ENCODE peak calls at places on chromosomes 11 and 22, in five cellular contexts. One of them, this sample, is unnamed.

GRCh38 chr11:112459001-112459400 is 198.3 kb upstream of the PLET1 start:
- DNase-seq in IMR-90: no peak
- DNase-seq in adrenal gland: no peak
- DNase-seq in left ventricle myocardium inferior: no peak
- DNase-seq in PC-3: no peak
- DNase-seq in this sample: no peak

GRCh38 chr11:126163074-126163700 is 48.3 kb downstream of the RPUSD4 start:
- DNase-seq in IMR-90: peak; percentile 96
- DNase-seq in adrenal gland: peak; percentile 24
- DNase-seq in left ventricle myocardium inferior: no peak
- DNase-seq in PC-3: peak; percentile 39
- DNase-seq in this sample: no peak

GRCh38 chr11:115348404-115348803 is 155.8 kb downstream of the CADM1 start:
- DNase-seq in left ventricle myocardium inferior: no peak
- DNase-seq in IMR-90: no peak
- DNase-seq in PC-3: no peak
- DNase-seq in adrenal gland: no peak
- DNase-seq in this sample: no peak

GRCh38 chr11:69700278-69701140 is 3.3 kb downstream of the FGF19 start:
- DNase-seq in PC-3: peak; percentile 67
- DNase-seq in IMR-90: peak; percentile 75
- DNase-seq in adrenal gland: peak; percentile 83
- DNase-seq in left ventricle myocardium inferior: peak; percentile 78
- DNase-seq in this sample: peak; percentile 72

GRCh38 chr11:109733245-109733644 is 311.3 kb downstream of the C11orf87 start:
- DNase-seq in adrenal gland: no peak
- DNase-seq in IMR-90: peak; percentile 52
- DNase-seq in PC-3: peak; percentile 62
- DNase-seq in left ventricle myocardium inferior: no peak
- DNase-seq in this sample: no peak

GRCh38 chr11:35099278-35100018 is 39.5 kb upstream of the CD44 start:
- DNase-seq in left ventricle myocardium inferior: no peak
- DNase-seq in PC-3: peak; percentile 52
- DNase-seq in adrenal gland: no peak
- DNase-seq in IMR-90: peak; percentile 69
- DNase-seq in this sample: no peak

GRCh38 chr11:90698238-90698637 is 475.4 kb upstream of the CHORDC1 start:
- DNase-seq in adrenal gland: no peak
- DNase-seq in IMR-90: no peak
- DNase-seq in PC-3: no peak
- DNase-seq in left ventricle myocardium inferior: no peak
- DNase-seq in this sample: no peak

GRCh38 chr11:34850339-34850738 is 65.8 kb downstream of the APIP start:
- DNase-seq in IMR-90: no peak
- DNase-seq in PC-3: peak; percentile 46
- DNase-seq in left ventricle myocardium inferior: no peak
- DNase-seq in adrenal gland: no peak
- DNase-seq in this sample: no peak

GRCh38 chr11:10529279-10529678 is 11.7 kb downstream of the RNF141 start:
- DNase-seq in adrenal gland: no peak
- DNase-seq in IMR-90: peak; percentile 78
- DNase-seq in PC-3: no peak
- DNase-seq in left ventricle myocardium inferior: no peak
- DNase-seq in this sample: no peak

GRCh38 chr11:85414175-85414574 is 213.0 kb downstream of the DLG2 start:
- DNase-seq in IMR-90: no peak
- DNase-seq in left ventricle myocardium inferior: no peak
- DNase-seq in PC-3: no peak
- DNase-seq in adrenal gland: no peak
- DNase-seq in this sample: no peak

GRCh38 chr11:121048464-121049233 is 24.7 kb downstream of the TBCEL start:
- DNase-seq in IMR-90: peak; percentile 34
- DNase-seq in left ventricle myocardium inferior: no peak
- DNase-seq in adrenal gland: no peak
- DNase-seq in PC-3: peak; percentile 54
- DNase-seq in this sample: no peak

GRCh38 chr11:119344291-119345010 is 2.1 kb downstream of the MFRP start:
- DNase-seq in left ventricle myocardium inferior: no peak
- DNase-seq in adrenal gland: no peak
- DNase-seq in PC-3: no peak
- DNase-seq in IMR-90: no peak
- DNase-seq in this sample: peak; percentile 38

GRCh38 chr11:119673389-119674336 is 55.3 kb downstream of the NECTIN1 start:
- DNase-seq in PC-3: no peak
- DNase-seq in adrenal gland: peak; percentile 64
- DNase-seq in left ventricle myocardium inferior: no peak
- DNase-seq in IMR-90: no peak
- DNase-seq in this sample: no peak

GRCh38 chr11:114125959-114126358 is 66.4 kb downstream of the ZBTB16 start:
- DNase-seq in PC-3: no peak
- DNase-seq in left ventricle myocardium inferior: no peak
- DNase-seq in adrenal gland: no peak
- DNase-seq in IMR-90: no peak
- DNase-seq in this sample: no peak

GRCh38 chr11:64970731-64971151 is 1.2 kb downstream of the MAJIN start:
- DNase-seq in adrenal gland: no peak
- DNase-seq in left ventricle myocardium inferior: no peak
- DNase-seq in PC-3: peak; percentile 95
- DNase-seq in IMR-90: no peak
- DNase-seq in this sample: no peak

GRCh38 chr11:27201454-27202302 is 161.1 kb downstream of the BBOX1 start:
- DNase-seq in PC-3: peak; percentile 96
- DNase-seq in IMR-90: peak; percentile 48
- DNase-seq in left ventricle myocardium inferior: peak; percentile 68
- DNase-seq in adrenal gland: peak; percentile 98
- DNase-seq in this sample: peak; percentile 63

GRCh38 chr11:115477410-115477809 is 26.8 kb downstream of the CADM1 start:
- DNase-seq in PC-3: no peak
- DNase-seq in adrenal gland: no peak
- DNase-seq in IMR-90: no peak
- DNase-seq in left ventricle myocardium inferior: no peak
- DNase-seq in this sample: no peak

GRCh38 chr11:116928102-116928777 is 90.8 kb upstream of the APOA1 start:
- DNase-seq in PC-3: no peak
- DNase-seq in adrenal gland: no peak
- DNase-seq in left ventricle myocardium inferior: no peak
- DNase-seq in IMR-90: no peak
- DNase-seq in this sample: no peak

GRCh38 chr11:19867064-19867463 is 154.4 kb downstream of the NAV2 start:
- DNase-seq in PC-3: no peak
- DNase-seq in IMR-90: no peak
- DNase-seq in left ventricle myocardium inferior: no peak
- DNase-seq in adrenal gland: no peak
- DNase-seq in this sample: no peak

GRCh38 chr22:19605508-19606331 is 81.5 kb upstream of the CLDN5 start:
- DNase-seq in left ventricle myocardium inferior: no peak
- DNase-seq in IMR-90: no peak
- DNase-seq in PC-3: peak; percentile 76
- DNase-seq in adrenal gland: no peak
- DNase-seq in this sample: no peak

GRCh38 chr11:86398106-86398505 is 23.4 kb downstream of the CCDC81 start:
- DNase-seq in IMR-90: no peak
- DNase-seq in adrenal gland: no peak
- DNase-seq in left ventricle myocardium inferior: no peak
- DNase-seq in PC-3: no peak
- DNase-seq in this sample: no peak

GRCh38 chr11:128324531-128325141 is 262.7 kb downstream of the ETS1 start:
- DNase-seq in IMR-90: no peak
- DNase-seq in adrenal gland: no peak
- DNase-seq in left ventricle myocardium inferior: no peak
- DNase-seq in PC-3: no peak
- DNase-seq in this sample: no peak

GRCh38 chr11:131354251-131354701 is 16.1 kb upstream of the NTM start:
- DNase-seq in IMR-90: no peak
- DNase-seq in PC-3: no peak
- DNase-seq in adrenal gland: no peak
- DNase-seq in left ventricle myocardium inferior: no peak
- DNase-seq in this sample: no peak

GRCh38 chr11:114259124-114259526 is 37.1 kb upstream of the NNMT start:
- DNase-seq in PC-3: no peak
- DNase-seq in adrenal gland: peak; percentile 49
- DNase-seq in left ventricle myocardium inferior: peak; percentile 66
- DNase-seq in IMR-90: no peak
- DNase-seq in this sample: peak; percentile 70

GRCh38 chr22:35369996-35370395 is 10.9 kb upstream of the HMOX1 start:
- DNase-seq in PC-3: no peak
- DNase-seq in IMR-90: no peak
- DNase-seq in adrenal gland: no peak
- DNase-seq in left ventricle myocardium inferior: no peak
- DNase-seq in this sample: no peak

GRCh38 chr22:30005213-30005857 is 74.9 kb upstream of the HORMAD2 start:
- DNase-seq in IMR-90: peak; percentile 68
- DNase-seq in PC-3: peak; percentile 84
- DNase-seq in left ventricle myocardium inferior: peak; percentile 66
- DNase-seq in adrenal gland: peak; percentile 80
- DNase-seq in this sample: peak; percentile 62

GRCh38 chr11:1852885-1853284 is at the start of gene LSP1:
- DNase-seq in adrenal gland: no peak
- DNase-seq in IMR-90: no peak
- DNase-seq in left ventricle myocardium inferior: no peak
- DNase-seq in PC-3: no peak
- DNase-seq in this sample: peak; percentile 80

GRCh38 chr11:72078477-72078876 is 1.9 kb downstream of the NUMA1 start:
- DNase-seq in adrenal gland: no peak
- DNase-seq in IMR-90: peak; percentile 26
- DNase-seq in left ventricle myocardium inferior: no peak
- DNase-seq in PC-3: peak; percentile 49
- DNase-seq in this sample: no peak
- H3K4me3 ChIP-seq in adrenal gland: no peak overlapping the region
- H3K4me3 ChIP-seq in IMR-90: peak overlapping the region; percentile 57
- H3K4me3 ChIP-seq in left ventricle myocardium inferior: no peak overlapping the region
- H3K4me3 ChIP-seq in PC-3: peak overlapping the region; percentile 86
- H3K4me3 ChIP-seq in this sample: no peak overlapping the region

GRCh38 chr22:27800250-27801131 is 1.1 kb downstream of the MN1 start:
- DNase-seq in left ventricle myocardium inferior: peak; percentile 33
- DNase-seq in PC-3: no peak
- DNase-seq in adrenal gland: no peak
- DNase-seq in IMR-90: no peak
- DNase-seq in this sample: no peak

GRCh38 chr22:27798526-27799333 is 2.8 kb downstream of the MN1 start:
- DNase-seq in IMR-90: no peak
- DNase-seq in left ventricle myocardium inferior: no peak
- DNase-seq in adrenal gland: no peak
- DNase-seq in PC-3: no peak
- DNase-seq in this sample: no peak

GRCh38 chr22:27801197-27801615 is 350 bp downstream of the MN1 start:
- DNase-seq in adrenal gland: no peak
- DNase-seq in left ventricle myocardium inferior: peak; percentile 36
- DNase-seq in PC-3: peak; percentile 25
- DNase-seq in IMR-90: peak; percentile 41
- DNase-seq in this sample: no peak

GRCh38 chr22:27797793-27798525 is 3.6 kb downstream of the MN1 start:
- DNase-seq in left ventricle myocardium inferior: no peak
- DNase-seq in PC-3: no peak
- DNase-seq in adrenal gland: no peak
- DNase-seq in IMR-90: no peak
- DNase-seq in this sample: no peak

GRCh38 chr22:27799334-27800249 is 2.0 kb downstream of the MN1 start:
- DNase-seq in PC-3: peak; percentile 22
- DNase-seq in left ventricle myocardium inferior: peak; percentile 34
- DNase-seq in adrenal gland: no peak
- DNase-seq in IMR-90: no peak
- DNase-seq in this sample: no peak
- H3K4me1 ChIP-seq in PC-3: peaks cover 17% of the 10 kb centered on the region
- H3K4me1 ChIP-seq in left ventricle myocardium inferior: peaks cover 87% of the 10 kb centered on the region
- H3K4me1 ChIP-seq in adrenal gland: no peaks in the 10 kb centered on the region
- H3K4me1 ChIP-seq in IMR-90: peaks cover 12% of the 10 kb centered on the region
- H3K4me1 ChIP-seq in this sample: peaks cover 34% of the 10 kb centered on the region

GRCh38 chr11:62482753-62483152 is 63.9 kb downstream of the AHNAK start:
- DNase-seq in left ventricle myocardium inferior: no peak
- DNase-seq in PC-3: no peak
- DNase-seq in adrenal gland: no peak
- DNase-seq in IMR-90: no peak
- DNase-seq in this sample: no peak

GRCh38 chr11:62484352-62484751 is 62.3 kb downstream of the AHNAK start:
- DNase-seq in PC-3: no peak
- DNase-seq in left ventricle myocardium inferior: no peak
- DNase-seq in IMR-90: no peak
- DNase-seq in adrenal gland: no peak
- DNase-seq in this sample: no peak

GRCh38 chr11:62477927-62478326 is 59.1 kb downstream of the SCGB1A1 start:
- DNase-seq in adrenal gland: no peak
- DNase-seq in PC-3: no peak
- DNase-seq in left ventricle myocardium inferior: no peak
- DNase-seq in IMR-90: no peak
- DNase-seq in this sample: no peak

GRCh38 chr11:62479631-62480201 is 60.9 kb downstream of the SCGB1A1 start:
- DNase-seq in IMR-90: no peak
- DNase-seq in PC-3: no peak
- DNase-seq in adrenal gland: no peak
- DNase-seq in left ventricle myocardium inferior: no peak
- DNase-seq in this sample: no peak
- H3K27ac ChIP-seq in IMR-90: peak overlapping the region; percentile 16
- H3K27ac ChIP-seq in PC-3: no peak overlapping the region
- H3K27ac ChIP-seq in adrenal gland: no peak overlapping the region
- H3K27ac ChIP-seq in left ventricle myocardium inferior: no peak overlapping the region
- H3K27ac ChIP-seq in this sample: peak overlapping the region; percentile 60

DNA sequence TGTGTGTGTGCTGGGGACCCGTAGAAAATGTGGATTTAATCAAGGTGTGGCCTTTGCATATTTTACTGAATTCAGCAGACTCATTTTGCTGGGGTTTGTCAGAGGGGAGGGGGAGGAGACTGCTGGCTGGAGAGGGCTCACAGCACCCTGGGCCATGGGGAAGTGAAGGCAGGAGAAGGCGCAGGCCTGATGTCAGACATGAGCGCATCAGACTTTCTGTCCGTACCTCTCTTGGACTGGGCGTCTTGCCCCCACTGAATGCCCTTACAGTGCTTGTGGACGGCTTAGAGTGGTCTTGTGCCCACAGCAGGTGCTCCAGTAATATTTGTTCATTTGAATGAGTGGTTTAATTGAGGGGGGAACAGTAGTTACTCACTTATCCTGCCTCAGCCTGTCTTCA is 75.2 kb downstream of the TEAD1 start:
- DNase-seq in left ventricle myocardium inferior: no peak
- DNase-seq in IMR-90: no peak
- DNase-seq in PC-3: no peak
- DNase-seq in adrenal gland: no peak
- DNase-seq in this sample: no peak
- H3K4me3 ChIP-seq in left ventricle myocardium inferior: no peak overlapping the region
- H3K4me3 ChIP-seq in IMR-90: no peak overlapping the region
- H3K4me3 ChIP-seq in PC-3: no peak overlapping the region
- H3K4me3 ChIP-seq in adrenal gland: no peak overlapping the region
- H3K4me3 ChIP-seq in this sample: no peak overlapping the region

GRCh38 chr11:16895306-16895705 is 118.9 kb downstream of the PLEKHA7 start:
- DNase-seq in left ventricle myocardium inferior: no peak
- DNase-seq in adrenal gland: no peak
- DNase-seq in IMR-90: no peak
- DNase-seq in PC-3: no peak
- DNase-seq in this sample: no peak
- H3K4me1 ChIP-seq in left ventricle myocardium inferior: peaks cover 75% of the 10 kb centered on the region
- H3K4me1 ChIP-seq in adrenal gland: no peaks in the 10 kb centered on the region
- H3K4me1 ChIP-seq in IMR-90: no peaks in the 10 kb centered on the region
- H3K4me1 ChIP-seq in PC-3: peaks cover 32% of the 10 kb centered on the region
- H3K4me1 ChIP-seq in this sample: peaks cover 5% of the 10 kb centered on the region

GRCh38 chr22:50315289-50316113 is 8.1 kb upstream of the PLXNB2 start:
- DNase-seq in IMR-90: no peak
- DNase-seq in adrenal gland: no peak
- DNase-seq in PC-3: no peak
- DNase-seq in left ventricle myocardium inferior: no peak
- DNase-seq in this sample: no peak
- H3K27ac ChIP-seq in IMR-90: no peak overlapping the region
- H3K27ac ChIP-seq in adrenal gland: no peak overlapping the region
- H3K27ac ChIP-seq in PC-3: no peak overlapping the region
- H3K27ac ChIP-seq in left ventricle myocardium inferior: no peak overlapping the region
- H3K27ac ChIP-seq in this sample: no peak overlapping the region